ENCODE peak calls at places on chromosomes 2 and 18, in ten cellular contexts. J is astrocyte of the spinal cord, E is A549, S is prostate gland, X is upper lobe of right lung, A is AG10803, O is right lobe of liver, R is astrocyte, F is K562, Z is upper lobe of left lung. Q is an unnamed sample.

GRCh38 chr2:143594745-143595144 is 465.5 kb downstream of the ARHGAP15 start:
- DNase-seq in Z (no peak), A (no peak), F (no peak), X (no peak), O (no peak), R (no peak), S (no peak), J (no peak), E (no peak), Q (no peak)

GRCh38 chr2:210188755-210189154 is 17.5 kb upstream of the KANSL1L start:
- DNase-seq in F (no peak), Z (no peak), S (no peak), R (no peak), X (no peak), E (no peak), O (no peak), A (no peak), J (no peak), Q (peak)

GRCh38 chr18:58148954-58149471 is 105.0 kb downstream of the NEDD4L start:
- DNase-seq in Z (no peak), J (no peak), A (no peak), E (no peak), X (no peak), S (peak), O (no peak), F (no peak), R (no peak), Q (no peak)

GRCh38 chr2:71226391-71226964 is 425 bp downstream of the PAIP2B start:
- DNase-seq in Z (peak), O (peak), F (no peak), E (no peak), S (peak), X (peak), J (no peak), A (no peak), R (no peak), Q (peak)

GRCh38 chr2:33091541-33092123 is 144.9 kb downstream of the LTBP1 start:
- DNase-seq in J (no peak), R (no peak), E (no peak), Z (no peak), O (no peak), F (no peak), S (no peak), A (peak), X (no peak), Q (no peak)

GRCh38 chr2:173511942-173512341 is 157.3 kb downstream of the CDCA7 start:
- DNase-seq in S (no peak), F (no peak), A (no peak), X (no peak), J (peak), R (peak), E (no peak), Z (no peak), O (no peak), Q (no peak)

GRCh38 chr2:232587527-232587926 is 37.0 kb downstream of the EIF4E2 start:
- DNase-seq in O (no peak), A (no peak), F (no peak), Z (no peak), E (no peak), X (no peak), S (no peak), R (no peak), J (no peak), Q (no peak)

GRCh38 chr2:102754746-102755145 is 7.1 kb upstream of the TMEM182 start:
- DNase-seq in O (no peak), F (no peak), S (no peak), J (no peak), X (no peak), R (no peak), Z (no peak), A (no peak), E (no peak), Q (no peak)

GRCh38 chr2:174951746-174952145 is 53.4 kb downstream of the CHN1 start:
- DNase-seq in X (no peak), R (peak), J (peak), O (no peak), A (peak), S (no peak), E (no peak), Z (no peak), F (no peak), Q (peak)

GRCh38 chr2:175309799-175310198 is 128.3 kb upstream of the ATP5MC3 start:
- DNase-seq in J (peak), F (peak), O (no peak), Z (no peak), X (no peak), E (peak), R (peak), A (peak), S (no peak), Q (no peak)

GRCh38 chr2:62998949-62999348 is 51.7 kb upstream of the OTX1 start:
- DNase-seq in F (no peak), R (peak), Z (no peak), A (peak), X (no peak), E (no peak), O (no peak), J (peak), S (no peak), Q (peak)

GRCh38 chr2:70554338-70554892 is 789 bp upstream of the TGFA start:
- DNase-seq in O (no peak), J (no peak), R (no peak), Z (no peak), X (no peak), F (no peak), A (no peak), S (no peak), E (no peak), Q (no peak)

GRCh38 chr2:9206991-9207640 is 504 bp downstream of the ASAP2 start:
- DNase-seq in R (no peak), J (peak), F (peak), S (peak), X (peak), Z (peak), A (peak), O (no peak), E (peak), Q (no peak)

GRCh38 chr18:41767960-41768359 is 187.1 kb upstream of the PIK3C3 start:
- DNase-seq in Z (no peak), F (no peak), E (no peak), O (no peak), S (no peak), J (peak), A (peak), R (peak), X (no peak), Q (peak)

GRCh38 chr18:72541871-72542690 is 2.1 kb downstream of the CBLN2 start:
- DNase-seq in Z (peak), R (no peak), S (no peak), O (no peak), X (no peak), F (no peak), E (no peak), A (no peak), J (peak), Q (no peak)

GRCh38 chr18:23573948-23574431 is 12.3 kb downstream of the NPC1 start:
- DNase-seq in F (no peak), X (peak), Z (no peak), J (peak), S (no peak), O (no peak), A (peak), R (peak), E (no peak), Q (peak)

GRCh38 chr18:48696218-48696617 is 157.4 kb downstream of the CTIF start:
- DNase-seq in F (no peak), E (no peak), X (no peak), J (no peak), O (no peak), S (no peak), Z (no peak), A (no peak), R (no peak), Q (no peak)

GRCh38 chr2:6578417-6578816 is 287.3 kb downstream of the CMPK2 start:
- DNase-seq in A (no peak), O (no peak), X (no peak), F (no peak), J (no peak), R (peak), Z (no peak), E (no peak), S (no peak), Q (no peak)

GRCh38 chr2:62178741-62179271 is 17.1 kb upstream of the B3GNT2 start:
- DNase-seq in R (peak), S (no peak), O (no peak), A (peak), X (no peak), J (peak), E (no peak), Z (no peak), F (no peak), Q (no peak)

GRCh38 chr2:112794131-112794733 is 9.9 kb upstream of the IL1A start:
- DNase-seq in X (no peak), O (peak), R (peak), A (peak), Z (no peak), E (peak), F (peak), S (peak), J (peak), Q (peak)

GRCh38 chr18:35236964-35237363 is 3.9 kb upstream of the ZNF397 start:
- DNase-seq in X (no peak), A (no peak), J (no peak), F (no peak), S (no peak), Z (no peak), R (no peak), E (no peak), O (no peak), Q (no peak)

GRCh38 chr2:131034122-131035051 is 58.9 kb downstream of the FAM168B start:
- DNase-seq in F (no peak), A (no peak), E (no peak), O (no peak), J (no peak), X (no peak), Z (peak), R (peak), S (no peak), Q (peak)

GRCh38 chr2:131036696-131037397 is 56.4 kb downstream of the FAM168B start:
- DNase-seq in E (no peak), O (no peak), R (no peak), A (no peak), J (no peak), S (no peak), X (no peak), F (no peak), Z (no peak), Q (no peak)

GRCh38 chr2:131035112-131035825 is 58.0 kb downstream of the FAM168B start:
- DNase-seq in O (no peak), F (no peak), E (no peak), X (peak), S (no peak), J (no peak), Z (peak), R (no peak), A (no peak), Q (no peak)

GRCh38 chr2:131036269-131036668 is 57.0 kb downstream of the FAM168B start:
- DNase-seq in E (no peak), J (no peak), X (no peak), A (no peak), S (no peak), F (no peak), R (no peak), Z (no peak), O (no peak), Q (no peak)

DNA sequence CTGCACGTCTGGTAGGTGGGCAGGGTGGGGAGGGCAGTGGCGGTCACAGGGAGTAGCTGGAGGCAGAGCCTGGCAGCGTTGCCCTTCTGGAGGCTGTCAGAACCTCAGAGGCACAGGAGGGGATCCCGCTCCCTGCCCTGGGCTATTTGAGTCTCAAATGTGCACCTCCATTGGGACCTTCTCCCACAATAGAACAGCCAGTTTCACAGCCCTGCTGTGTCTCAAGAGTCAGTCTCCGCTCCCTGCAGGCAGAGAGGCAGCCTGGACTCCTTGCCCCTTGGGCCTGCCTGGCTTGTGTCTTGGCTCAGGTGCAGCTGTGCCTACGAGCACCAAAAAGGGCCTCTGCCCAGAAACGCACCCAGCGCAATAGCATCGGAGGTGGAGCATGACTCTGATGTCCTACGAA is 57.4 kb downstream of the FAM168B start:
- DNase-seq in Z (no peak), J (no peak), R (no peak), A (no peak), X (no peak), O (no peak), F (no peak), E (no peak), S (no peak), Q (no peak)
- H3K4me3 ChIP-seq in Z (no peak), J (no peak), R (no peak), A (peak), X (peak), O (no peak), F (no peak), E (no peak), S (peak), Q (no peak)

GRCh38 chr18:46320297-46320696 is 216.1 kb downstream of the HAUS1 start:
- DNase-seq in F (peak), E (no peak), A (no peak), R (no peak), Z (no peak), S (no peak), O (no peak), J (no peak), X (no peak), Q (no peak)
- TF ChIP-seq CTCF in F (peak), E (no peak), A (no peak), R (no peak), Z (no peak), S (no peak), O (no peak), J (no peak), X (no peak), Q (no peak)

DNA sequence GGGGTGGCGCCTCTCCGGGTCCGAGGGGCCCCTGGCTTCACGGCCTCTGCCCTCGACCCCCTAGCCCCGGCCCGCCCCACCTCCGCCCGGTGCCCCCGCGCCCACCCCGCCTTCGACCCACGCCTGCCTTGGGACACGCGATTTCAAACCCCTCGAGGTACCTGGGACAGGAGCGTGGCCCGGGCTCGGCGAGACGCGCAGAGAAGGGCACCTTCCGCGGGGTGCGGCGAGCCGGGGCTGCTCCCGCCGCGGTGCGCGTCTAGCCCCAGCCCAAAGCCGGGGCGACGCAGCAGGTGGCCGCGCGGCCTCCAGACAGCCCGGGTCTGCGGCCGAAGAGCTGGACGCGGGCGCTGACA is 270 bp downstream of the CRACDL start:
- DNase-seq in S (no peak), R (no peak), J (no peak), X (peak), Z (peak), A (no peak), E (no peak), O (no peak), F (no peak), Q (no peak)
- H3K4me3 ChIP-seq in S (peak), R (no peak), J (no peak), X (peak), Z (peak), A (no peak), E (peak), O (peak), F (no peak), Q (peak)

GRCh38 chr2:8000861-8001260 is 681.0 kb upstream of the ID2 start:
- DNase-seq in F (no peak), X (no peak), S (no peak), J (peak), E (peak), Z (no peak), A (no peak), O (no peak), R (no peak), Q (no peak)
- TF ChIP-seq CTCF in F (peak), X (peak), S (no peak), J (peak), E (peak), Z (no peak), A (peak), O (no peak), R (no peak), Q (no peak)

GRCh38 chr2:179440642-179441251 is 176.1 kb upstream of the SESTD1 start:
- DNase-seq in E (no peak), J (peak), Z (no peak), F (peak), S (no peak), X (no peak), O (no peak), A (peak), R (no peak), Q (no peak)

GRCh38 chr2:179446475-179447141 is 182.0 kb upstream of the SESTD1 start:
- DNase-seq in J (no peak), O (no peak), R (no peak), F (no peak), A (no peak), Z (no peak), X (no peak), E (no peak), S (no peak), Q (peak)

GRCh38 chr2:179441551-179441950 is 176.9 kb upstream of the SESTD1 start:
- DNase-seq in O (no peak), X (no peak), R (no peak), E (no peak), A (peak), F (no peak), Z (no peak), S (no peak), J (no peak), Q (no peak)

GRCh38 chr2:179443175-179443574 is 178.5 kb upstream of the SESTD1 start:
- DNase-seq in J (no peak), S (no peak), F (no peak), E (no peak), A (no peak), Z (peak), R (no peak), O (no peak), X (no peak), Q (no peak)

GRCh38 chr2:179444056-179444455 is 179.4 kb upstream of the SESTD1 start:
- DNase-seq in X (no peak), A (peak), F (no peak), S (peak), O (no peak), Z (no peak), E (no peak), R (no peak), J (no peak), Q (no peak)
- H3K4me3 ChIP-seq in X (no peak), A (no peak), F (no peak), S (no peak), O (no peak), Z (no peak), E (no peak), R (no peak), J (no peak), Q (no peak)

GRCh38 chr2:164009801-164010337 is 274.1 kb upstream of the FIGN start:
- DNase-seq in O (no peak), A (no peak), E (no peak), S (no peak), R (no peak), X (no peak), J (no peak), F (no peak), Z (no peak), Q (no peak)
- TF ChIP-seq CTCF in O (no peak), A (no peak), E (no peak), S (no peak), R (no peak), X (no peak), J (no peak), F (no peak), Z (no peak), Q (no peak)

GRCh38 chr18:55248497-55248896 is 289.2 kb upstream of the CCDC68 start:
- DNase-seq in S (no peak), E (no peak), O (no peak), J (no peak), A (no peak), F (no peak), X (no peak), Z (no peak), R (no peak), Q (no peak)

GRCh38 chr18:55247032-55247431 is 287.8 kb upstream of the CCDC68 start:
- DNase-seq in X (no peak), J (peak), Z (no peak), F (no peak), A (no peak), S (no peak), R (no peak), O (no peak), E (no peak), Q (no peak)

GRCh38 chr18:55245200-55245599 is 285.9 kb upstream of the CCDC68 start:
- DNase-seq in A (peak), S (no peak), R (no peak), J (no peak), E (no peak), O (no peak), F (no peak), X (no peak), Z (no peak), Q (no peak)

GRCh38 chr18:55244520-55244919 is 285.3 kb upstream of the CCDC68 start:
- DNase-seq in O (no peak), Z (no peak), A (no peak), F (no peak), E (no peak), R (no peak), S (no peak), X (no peak), J (no peak), Q (no peak)

GRCh38 chr18:55246278-55246677 is 287.0 kb upstream of the CCDC68 start:
- DNase-seq in F (no peak), X (no peak), A (no peak), S (no peak), R (no peak), O (no peak), Z (no peak), J (no peak), E (no peak), Q (no peak)
- H3K4me3 ChIP-seq in F (no peak), X (no peak), A (no peak), S (no peak), R (no peak), O (no peak), Z (no peak), J (no peak), E (no peak), Q (no peak)

DNA sequence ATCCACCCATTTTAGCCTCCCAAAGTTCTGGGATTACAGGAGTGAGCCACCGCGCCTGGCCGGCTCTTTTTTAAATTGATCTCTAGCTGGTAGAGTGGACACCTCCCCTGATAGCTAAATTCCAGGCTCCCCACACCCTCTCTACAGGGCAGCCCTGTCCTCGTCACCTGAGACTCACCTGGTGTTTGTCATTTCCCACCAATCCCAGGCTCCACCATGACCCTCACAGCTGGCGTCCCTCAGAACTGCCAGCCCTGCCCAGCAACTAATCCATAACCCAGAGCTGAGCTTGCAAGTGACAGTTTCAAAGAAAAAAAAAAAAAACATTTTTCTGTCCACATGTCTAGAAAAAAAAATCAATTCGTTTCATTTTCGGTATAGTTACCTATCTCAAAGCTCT is 294.8 kb downstream of the FBXO15 start:
- DNase-seq in O (no peak), F (no peak), J (no peak), X (no peak), R (no peak), E (no peak), Z (no peak), A (no peak), S (no peak), Q (no peak)
- TF ChIP-seq CTCF in O (no peak), F (no peak), J (no peak), X (no peak), R (no peak), E (no peak), Z (no peak), A (no peak), S (no peak), Q (no peak)

DNA sequence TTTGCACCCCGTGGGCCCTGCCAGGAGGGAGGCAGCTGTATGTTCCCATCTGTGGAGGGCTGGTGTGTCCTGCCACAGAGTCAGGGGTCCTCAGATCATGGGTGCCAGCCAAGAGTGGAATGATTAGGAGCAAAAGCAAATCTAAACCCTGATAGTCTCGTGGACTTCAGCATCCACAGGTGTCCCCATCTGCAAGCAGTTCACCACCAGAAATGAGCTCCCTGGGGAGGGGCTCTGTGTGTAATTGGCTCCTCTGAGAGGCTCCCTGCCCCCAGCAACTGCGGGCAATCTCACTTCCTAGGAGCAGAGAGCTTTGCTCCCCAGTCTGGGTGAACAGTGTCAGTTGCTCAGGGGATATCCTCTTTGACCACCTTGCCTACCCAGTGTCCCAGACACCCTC is 78.1 kb downstream of the HNRNPLL start:
- DNase-seq in R (no peak), F (no peak), Z (no peak), E (no peak), O (no peak), A (no peak), X (no peak), J (no peak), S (no peak), Q (no peak)
- H3K4me3 ChIP-seq in R (no peak), F (no peak), Z (no peak), E (no peak), O (no peak), A (no peak), X (no peak), J (no peak), S (no peak), Q (no peak)

GRCh38 chr2:239729681-239730566 is 295.2 kb downstream of the NDUFA10 start:
- DNase-seq in S (no peak), O (no peak), R (no peak), A (no peak), Z (peak), J (no peak), F (no peak), E (no peak), X (peak), Q (no peak)

GRCh38 chr2:239730897-239731296 is 294.2 kb downstream of the NDUFA10 start:
- DNase-seq in S (no peak), Z (no peak), R (no peak), O (no peak), A (no peak), F (no peak), X (peak), J (no peak), E (no peak), Q (no peak)

GRCh38 chr2:239732666-239733010 is 292.5 kb downstream of the NDUFA10 start:
- DNase-seq in X (no peak), A (no peak), F (no peak), E (no peak), O (no peak), J (no peak), R (no peak), S (no peak), Z (no peak), Q (no peak)

GRCh38 chr2:239731998-239732665 is 293.0 kb downstream of the NDUFA10 start:
- DNase-seq in E (no peak), R (no peak), A (no peak), S (no peak), Z (no peak), J (no peak), F (no peak), O (no peak), X (peak), Q (no peak)

GRCh38 chr2:239731422-239731821 is 293.7 kb downstream of the NDUFA10 start:
- DNase-seq in S (no peak), R (no peak), F (no peak), A (no peak), X (peak), Z (peak), J (no peak), E (no peak), O (no peak), Q (no peak)
- TF ChIP-seq CTCF in S (no peak), R (no peak), F (peak), A (no peak), X (no peak), Z (no peak), J (no peak), E (no peak), O (no peak), Q (no peak)